ENCODE peak calls at places on chromosomes 6 and 20, in six cellular contexts. X, I, K, H, N and V are unnamed samples.
A peak's percentile ranks its signal among the peaks of the same experiment; 100 is the strongest.

GRCh38 chr20:12702312-12702711 is 306.5 kb upstream of the SPTLC3 start:
- DNase-seq in H (no peak), K (no peak), X (no peak), I (no peak), N (no peak), V (no peak)

GRCh38 chr6:51678905-51679620 is 408.4 kb downstream of the PKHD1 start:
- DNase-seq in H (no peak), I (no peak), K (no peak), N (no peak), X (no peak), V (no peak)

GRCh38 chr6:62707156-62707555 is 421.1 kb upstream of the KHDRBS2 start:
- DNase-seq in I (no peak), X (no peak), N (no peak), K (no peak), H (peak; percentile 49), V (no peak)

GRCh38 chr6:19849736-19850135 is 12.6 kb downstream of the ID4 start:
- DNase-seq in X (no peak), H (no peak), I (no peak), N (no peak), K (no peak), V (no peak)

GRCh38 chr20:10927936-10928860 is 254.4 kb upstream of the JAG1 start:
- DNase-seq in K (no peak), X (no peak), I (no peak), N (peak; percentile 66), H (no peak), V (no peak)

GRCh38 chr6:11710221-11710836 is 68.3 kb downstream of the ADTRP start:
- DNase-seq in K (no peak), X (no peak), I (no peak), N (peak; percentile 16), H (no peak), V (no peak)

GRCh38 chr6:71254323-71254722 is 34.3 kb upstream of the OGFRL1 start:
- DNase-seq in X (no peak), K (no peak), I (no peak), H (no peak), N (no peak), V (no peak)

GRCh38 chr20:50054626-50055511 is 58.1 kb downstream of the UBE2V1 start:
- DNase-seq in H (no peak), K (no peak), I (no peak), X (no peak), N (no peak), V (no peak)

GRCh38 chr6:28589234-28589951 is 63.7 kb downstream of the GPX5 start:
- DNase-seq in N (peak; percentile 81), I (no peak), H (peak; percentile 93), X (peak; percentile 74), K (no peak), V (no peak)

DNA sequence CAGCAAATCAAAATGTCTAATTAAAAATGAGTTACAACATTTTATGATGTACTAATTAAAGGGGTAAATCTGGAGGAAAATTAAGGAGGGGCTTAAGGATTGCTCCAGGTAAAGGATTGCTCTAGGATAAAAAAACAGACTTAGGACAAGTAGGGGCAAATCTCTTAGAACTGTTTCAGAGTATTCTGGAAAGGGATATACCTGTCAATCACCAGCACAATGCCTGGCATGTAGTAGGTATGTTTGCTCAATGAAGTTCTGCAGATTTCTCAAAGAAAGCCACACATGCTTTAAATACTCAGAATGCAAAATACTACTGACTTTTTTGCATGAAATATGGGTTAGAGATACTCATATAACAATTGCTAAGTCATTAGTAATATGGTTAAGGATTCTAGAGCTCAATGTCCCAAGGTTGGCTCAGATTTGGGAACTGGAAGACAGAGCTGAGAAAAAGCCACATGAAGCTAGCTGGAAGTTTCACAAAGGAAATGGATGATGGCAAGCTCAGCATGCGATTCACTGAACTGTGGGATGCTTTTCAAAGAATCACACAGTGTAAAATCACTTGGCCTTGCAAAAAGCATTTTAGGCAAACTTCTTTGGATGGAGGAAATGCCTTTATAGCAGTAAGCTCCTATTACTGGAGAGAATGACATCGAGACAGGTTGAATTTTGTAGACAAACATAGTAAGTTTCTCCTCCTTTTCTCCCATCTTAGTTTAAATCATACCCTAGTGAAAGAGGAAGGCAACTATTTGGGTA is 72.8 kb downstream of the MAP3K5 start:
- DNase-seq in H (no peak), K (no peak), N (no peak), I (no peak), X (no peak), V (no peak)
- H3K27ac ChIP-seq in H (no peak overlapping the region), K (peak overlapping the region; percentile 32), N (no peak overlapping the region), I (no peak overlapping the region), X (no peak overlapping the region), V (no peak overlapping the region)

GRCh38 chr6:81939774-81940165 is 187.3 kb upstream of the TENT5A start:
- DNase-seq in N (no peak), I (no peak), K (no peak), X (no peak), H (no peak), V (no peak)
- H3K27ac ChIP-seq in N (no peak overlapping the region), I (no peak overlapping the region), K (no peak overlapping the region), X (peak overlapping the region; percentile 58), H (no peak overlapping the region), V (no peak overlapping the region)

GRCh38 chr6:29637247-29637646 is 4.3 kb upstream of the GABBR1 start:
- DNase-seq in H (no peak), X (no peak), I (no peak), K (no peak), N (no peak), V (no peak)

GRCh38 chr6:29641430-29642213 is 8.6 kb upstream of the GABBR1 start:
- DNase-seq in N (no peak), I (peak; percentile 60), X (no peak), H (no peak), K (no peak), V (no peak)
- H3K27ac ChIP-seq in N (no peak overlapping the region), I (no peak overlapping the region), X (no peak overlapping the region), H (no peak overlapping the region), K (no peak overlapping the region), V (no peak overlapping the region)

DNA sequence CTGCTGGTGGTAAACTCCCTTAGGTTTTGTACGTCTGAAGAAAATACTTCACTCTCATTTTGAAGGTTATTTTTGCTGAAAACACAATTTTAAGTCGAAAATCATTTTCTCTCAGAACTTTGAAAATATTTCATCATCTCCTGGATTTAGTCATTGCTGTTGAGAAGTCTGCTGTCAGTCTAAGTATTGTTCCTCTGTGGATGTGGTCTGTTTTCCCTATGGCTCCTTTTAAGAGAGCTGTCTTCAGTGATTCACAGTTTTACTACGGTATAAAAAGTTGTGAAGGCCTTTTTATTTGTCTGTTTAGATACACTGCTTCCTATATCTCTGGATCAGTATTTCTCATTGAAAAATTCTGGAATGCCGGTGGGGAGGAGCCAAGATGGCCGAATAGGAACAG is 159.3 kb downstream of the GJA10 start:
- DNase-seq in N (no peak), K (no peak), X (no peak), H (no peak), I (no peak), V (no peak)
- H3K27ac ChIP-seq in N (no peak overlapping the region), K (no peak overlapping the region), X (no peak overlapping the region), H (no peak overlapping the region), I (no peak overlapping the region), V (no peak overlapping the region)